ENCODE peak calls at places on chromosome 17, in eight cellular contexts. One of them, this sample, is unnamed.
A peak's percentile ranks its signal among the peaks of the same experiment; 100 is the strongest.

GRCh38 chr17:29190039-29190438 is 9.8 kb upstream of the MYO18A start:
- DNase-seq in H1: no peak
- DNase-seq in A549: no peak
- DNase-seq in right cardiac atrium: no peak
- DNase-seq in CD8-positive, alpha-beta T cell: no peak
- DNase-seq in pancreas: no peak
- DNase-seq in fibroblast of lung: no peak
- DNase-seq in heart right ventricle: no peak
- DNase-seq in this sample: no peak

GRCh38 chr17:17849863-17850373 is 13.1 kb upstream of the SREBF1 start:
- DNase-seq in H1: no peak
- DNase-seq in A549: peak; percentile 44
- DNase-seq in right cardiac atrium: peak; percentile 56
- DNase-seq in CD8-positive, alpha-beta T cell: peak; percentile 58
- DNase-seq in pancreas: no peak
- DNase-seq in fibroblast of lung: peak; percentile 47
- DNase-seq in heart right ventricle: peak; percentile 64
- DNase-seq in this sample: peak; percentile 73

GRCh38 chr17:1156864-1157263 is 22.9 kb downstream of the ABR start:
- DNase-seq in H1: no peak
- DNase-seq in A549: no peak
- DNase-seq in right cardiac atrium: no peak
- DNase-seq in CD8-positive, alpha-beta T cell: no peak
- DNase-seq in pancreas: no peak
- DNase-seq in fibroblast of lung: peak; percentile 96
- DNase-seq in heart right ventricle: no peak
- DNase-seq in this sample: no peak

GRCh38 chr17:49548051-49548505 is 27.6 kb upstream of the NXPH3 start:
- DNase-seq in H1: no peak
- DNase-seq in A549: no peak
- DNase-seq in right cardiac atrium: peak; percentile 55
- DNase-seq in CD8-positive, alpha-beta T cell: no peak
- DNase-seq in pancreas: no peak
- DNase-seq in fibroblast of lung: no peak
- DNase-seq in heart right ventricle: no peak
- DNase-seq in this sample: no peak

GRCh38 chr17:33725675-33726271 is 432.7 kb upstream of the ASIC2 start:
- DNase-seq in H1: peak; percentile 36
- DNase-seq in A549: peak; percentile 43
- DNase-seq in right cardiac atrium: peak; percentile 23
- DNase-seq in CD8-positive, alpha-beta T cell: no peak
- DNase-seq in pancreas: peak; percentile 51
- DNase-seq in fibroblast of lung: peak; percentile 1
- DNase-seq in heart right ventricle: peak; percentile 10
- DNase-seq in this sample: peak; percentile 16

GRCh38 chr17:34012709-34013375 is 242.2 kb upstream of the CCL2 start:
- DNase-seq in H1: no peak
- DNase-seq in A549: no peak
- DNase-seq in right cardiac atrium: no peak
- DNase-seq in CD8-positive, alpha-beta T cell: no peak
- DNase-seq in pancreas: no peak
- DNase-seq in fibroblast of lung: no peak
- DNase-seq in heart right ventricle: no peak
- DNase-seq in this sample: no peak

GRCh38 chr17:75652934-75653549 is 13.9 kb downstream of the RECQL5 start:
- DNase-seq in H1: no peak
- DNase-seq in A549: peak; percentile 58
- DNase-seq in right cardiac atrium: no peak
- DNase-seq in CD8-positive, alpha-beta T cell: peak; percentile 9
- DNase-seq in pancreas: no peak
- DNase-seq in fibroblast of lung: peak; percentile 23
- DNase-seq in heart right ventricle: no peak
- DNase-seq in this sample: no peak

GRCh38 chr17:76277300-76278267 is 12.4 kb downstream of the UBALD2 start:
- DNase-seq in H1: no peak
- DNase-seq in A549: no peak
- DNase-seq in right cardiac atrium: no peak
- DNase-seq in CD8-positive, alpha-beta T cell: no peak
- DNase-seq in pancreas: peak; percentile 72
- DNase-seq in fibroblast of lung: no peak
- DNase-seq in heart right ventricle: no peak
- DNase-seq in this sample: no peak

GRCh38 chr17:350706-351435 is 1.7 kb downstream of the RPH3AL start:
- DNase-seq in H1: no peak
- DNase-seq in A549: peak; percentile 96
- DNase-seq in right cardiac atrium: peak; percentile 85
- DNase-seq in CD8-positive, alpha-beta T cell: no peak
- DNase-seq in pancreas: no peak
- DNase-seq in fibroblast of lung: peak; percentile 44
- DNase-seq in heart right ventricle: peak; percentile 92
- DNase-seq in this sample: peak; percentile 92

GRCh38 chr17:45791041-45791582 is 7.0 kb downstream of the CRHR1 start:
- DNase-seq in H1: no peak
- DNase-seq in A549: no peak
- DNase-seq in right cardiac atrium: no peak
- DNase-seq in CD8-positive, alpha-beta T cell: no peak
- DNase-seq in pancreas: no peak
- DNase-seq in fibroblast of lung: no peak
- DNase-seq in heart right ventricle: no peak
- DNase-seq in this sample: no peak

GRCh38 chr17:43006639-43007551 is at the start of gene IFI35:
- DNase-seq in H1: no peak
- DNase-seq in A549: peak; percentile 85
- DNase-seq in right cardiac atrium: peak; percentile 88
- DNase-seq in CD8-positive, alpha-beta T cell: peak; percentile 83
- DNase-seq in pancreas: peak; percentile 92
- DNase-seq in fibroblast of lung: peak; percentile 83
- DNase-seq in heart right ventricle: peak; percentile 89
- DNase-seq in this sample: peak; percentile 83

GRCh38 chr17:882827-883585 is 96.6 kb downstream of the NXN start:
- DNase-seq in H1: no peak
- DNase-seq in A549: no peak
- DNase-seq in right cardiac atrium: peak; percentile 76
- DNase-seq in CD8-positive, alpha-beta T cell: no peak
- DNase-seq in pancreas: no peak
- DNase-seq in fibroblast of lung: peak; percentile 37
- DNase-seq in heart right ventricle: peak; percentile 88
- DNase-seq in this sample: peak; percentile 86

GRCh38 chr17:3963214-3964201 is 729 bp downstream of the ATP2A3 start:
- DNase-seq in H1: no peak
- DNase-seq in A549: no peak
- DNase-seq in right cardiac atrium: no peak
- DNase-seq in CD8-positive, alpha-beta T cell: peak; percentile 63
- DNase-seq in pancreas: peak; percentile 83
- DNase-seq in fibroblast of lung: no peak
- DNase-seq in heart right ventricle: no peak
- DNase-seq in this sample: no peak

GRCh38 chr17:17837966-17838962 is 1.5 kb upstream of the SREBF1 start:
- DNase-seq in H1: no peak
- DNase-seq in A549: peak; percentile 85
- DNase-seq in right cardiac atrium: peak; percentile 73
- DNase-seq in CD8-positive, alpha-beta T cell: no peak
- DNase-seq in pancreas: peak; percentile 33
- DNase-seq in fibroblast of lung: peak; percentile 49
- DNase-seq in heart right ventricle: peak; percentile 89
- DNase-seq in this sample: peak; percentile 65

GRCh38 chr17:45051060-45051719 is at the start of gene DCAKD:
- DNase-seq in H1: peak; percentile 79
- DNase-seq in A549: peak; percentile 97
- DNase-seq in right cardiac atrium: peak; percentile 95
- DNase-seq in CD8-positive, alpha-beta T cell: peak; percentile 81
- DNase-seq in pancreas: peak; percentile 97
- DNase-seq in fibroblast of lung: peak; percentile 97
- DNase-seq in heart right ventricle: peak; percentile 91
- DNase-seq in this sample: peak; percentile 96

GRCh38 chr17:7809086-7809790 is 24.8 kb upstream of the KDM6B start:
- DNase-seq in H1: no peak
- DNase-seq in A549: no peak
- DNase-seq in right cardiac atrium: no peak
- DNase-seq in CD8-positive, alpha-beta T cell: no peak
- DNase-seq in pancreas: no peak
- DNase-seq in fibroblast of lung: no peak
- DNase-seq in heart right ventricle: no peak
- DNase-seq in this sample: no peak

GRCh38 chr17:7803981-7804380 is 30.0 kb upstream of the KDM6B start:
- DNase-seq in H1: no peak
- DNase-seq in A549: no peak
- DNase-seq in right cardiac atrium: no peak
- DNase-seq in CD8-positive, alpha-beta T cell: no peak
- DNase-seq in pancreas: no peak
- DNase-seq in fibroblast of lung: no peak
- DNase-seq in heart right ventricle: no peak
- DNase-seq in this sample: no peak

GRCh38 chr17:82696916-82697807 is 1.3 kb downstream of the RAB40B start:
- DNase-seq in H1: no peak
- DNase-seq in A549: no peak
- DNase-seq in right cardiac atrium: no peak
- DNase-seq in CD8-positive, alpha-beta T cell: no peak
- DNase-seq in pancreas: peak; percentile 74
- DNase-seq in fibroblast of lung: no peak
- DNase-seq in heart right ventricle: no peak
- DNase-seq in this sample: no peak

GRCh38 chr17:38608648-38609047 is 2.9 kb upstream of the SRCIN1 start:
- DNase-seq in H1: no peak
- DNase-seq in A549: no peak
- DNase-seq in right cardiac atrium: no peak
- DNase-seq in CD8-positive, alpha-beta T cell: no peak
- DNase-seq in pancreas: peak; percentile 88
- DNase-seq in fibroblast of lung: no peak
- DNase-seq in heart right ventricle: no peak
- DNase-seq in this sample: peak; percentile 18

GRCh38 chr17:38509008-38509771 is 80.9 kb downstream of the ARHGAP23 start:
- DNase-seq in H1: peak; percentile 93
- DNase-seq in A549: peak; percentile 86
- DNase-seq in right cardiac atrium: peak; percentile 85
- DNase-seq in CD8-positive, alpha-beta T cell: peak; percentile 54
- DNase-seq in pancreas: peak; percentile 87
- DNase-seq in fibroblast of lung: peak; percentile 88
- DNase-seq in heart right ventricle: peak; percentile 72
- DNase-seq in this sample: peak; percentile 78

GRCh38 chr17:64063766-64064224 is 43.4 kb upstream of the ICAM2 start:
- DNase-seq in H1: peak; percentile 43
- DNase-seq in A549: peak; percentile 68
- DNase-seq in right cardiac atrium: peak; percentile 64
- DNase-seq in CD8-positive, alpha-beta T cell: peak; percentile 25
- DNase-seq in pancreas: peak; percentile 87
- DNase-seq in fibroblast of lung: peak; percentile 24
- DNase-seq in heart right ventricle: peak; percentile 43
- DNase-seq in this sample: peak; percentile 70

DNA sequence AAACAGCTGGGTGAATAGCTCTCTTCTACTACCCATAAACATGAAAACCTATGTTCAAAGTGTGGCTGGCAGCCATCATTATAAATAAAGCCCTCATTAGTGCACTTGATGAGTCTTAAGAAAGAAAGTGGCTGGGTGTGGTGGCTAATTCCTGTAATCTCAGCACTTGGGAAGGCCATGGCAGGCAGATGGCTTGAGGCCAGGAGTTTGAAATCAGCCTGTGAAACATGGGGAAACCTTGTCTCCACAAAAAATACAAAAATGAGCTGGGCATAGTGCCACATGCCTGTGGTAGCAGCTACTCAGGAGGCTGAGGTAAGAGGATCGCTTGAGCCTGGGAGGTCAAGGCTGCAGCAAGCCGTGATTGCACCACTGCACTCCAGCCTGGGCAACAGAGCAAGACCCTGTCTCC is 28.3 kb upstream of the APPBP2 start:
- DNase-seq in H1: no peak
- DNase-seq in A549: no peak
- DNase-seq in right cardiac atrium: peak; percentile 26
- DNase-seq in CD8-positive, alpha-beta T cell: no peak
- DNase-seq in pancreas: no peak
- DNase-seq in fibroblast of lung: peak; percentile 90
- DNase-seq in heart right ventricle: no peak
- DNase-seq in this sample: no peak
- H3K9me3 ChIP-seq in H1: peaks cover 19% of the 10 kb centered on the region
- H3K9me3 ChIP-seq in A549: peaks cover 19% of the 10 kb centered on the region
- H3K9me3 ChIP-seq in right cardiac atrium: no peaks in the 10 kb centered on the region
- H3K9me3 ChIP-seq in CD8-positive, alpha-beta T cell: peaks cover 4% of the 10 kb centered on the region
- H3K9me3 ChIP-seq in pancreas: no peaks in the 10 kb centered on the region
- H3K9me3 ChIP-seq in fibroblast of lung: no peaks in the 10 kb centered on the region
- H3K9me3 ChIP-seq in heart right ventricle: peaks cover 10% of the 10 kb centered on the region
- H3K9me3 ChIP-seq in this sample: no peaks in the 10 kb centered on the region

GRCh38 chr17:58148609-58149008 is 425 bp downstream of the OR4D1 start:
- DNase-seq in H1: no peak
- DNase-seq in A549: no peak
- DNase-seq in right cardiac atrium: no peak
- DNase-seq in CD8-positive, alpha-beta T cell: no peak
- DNase-seq in pancreas: no peak
- DNase-seq in fibroblast of lung: no peak
- DNase-seq in heart right ventricle: no peak
- DNase-seq in this sample: no peak
- H3K9me3 ChIP-seq in H1: peaks cover 8% of the 10 kb centered on the region
- H3K9me3 ChIP-seq in A549: peaks cover 31% of the 10 kb centered on the region
- H3K9me3 ChIP-seq in right cardiac atrium: no peaks in the 10 kb centered on the region
- H3K9me3 ChIP-seq in CD8-positive, alpha-beta T cell: peaks cover 11% of the 10 kb centered on the region
- H3K9me3 ChIP-seq in pancreas: no peaks in the 10 kb centered on the region
- H3K9me3 ChIP-seq in fibroblast of lung: no peaks in the 10 kb centered on the region
- H3K9me3 ChIP-seq in heart right ventricle: peaks cover 37% of the 10 kb centered on the region
- H3K9me3 ChIP-seq in this sample: peaks cover 19% of the 10 kb centered on the region

GRCh38 chr17:5181509-5182305 is 10.0 kb downstream of the ZNF594 start:
- DNase-seq in H1: no peak
- DNase-seq in A549: no peak
- DNase-seq in right cardiac atrium: no peak
- DNase-seq in CD8-positive, alpha-beta T cell: no peak
- DNase-seq in pancreas: no peak
- DNase-seq in fibroblast of lung: no peak
- DNase-seq in heart right ventricle: no peak
- DNase-seq in this sample: no peak
- H3K9me3 ChIP-seq in H1: peaks cover 90% of the 10 kb centered on the region
- H3K9me3 ChIP-seq in A549: peaks cover 100% of the 10 kb centered on the region
- H3K9me3 ChIP-seq in right cardiac atrium: peaks cover 27% of the 10 kb centered on the region
- H3K9me3 ChIP-seq in CD8-positive, alpha-beta T cell: peaks cover 41% of the 10 kb centered on the region
- H3K9me3 ChIP-seq in pancreas: no peaks in the 10 kb centered on the region
- H3K9me3 ChIP-seq in fibroblast of lung: peaks cover 6% of the 10 kb centered on the region
- H3K9me3 ChIP-seq in heart right ventricle: peaks cover 100% of the 10 kb centered on the region
- H3K9me3 ChIP-seq in this sample: peaks cover 100% of the 10 kb centered on the region

GRCh38 chr17:54950116-54950515 is 18.3 kb downstream of the COX11 start:
- DNase-seq in H1: no peak
- DNase-seq in A549: no peak
- DNase-seq in right cardiac atrium: no peak
- DNase-seq in CD8-positive, alpha-beta T cell: no peak
- DNase-seq in pancreas: no peak
- DNase-seq in fibroblast of lung: no peak
- DNase-seq in heart right ventricle: no peak
- DNase-seq in this sample: no peak

GRCh38 chr17:54947396-54947795 is 21.1 kb downstream of the COX11 start:
- DNase-seq in H1: no peak
- DNase-seq in A549: no peak
- DNase-seq in right cardiac atrium: no peak
- DNase-seq in CD8-positive, alpha-beta T cell: no peak
- DNase-seq in pancreas: no peak
- DNase-seq in fibroblast of lung: no peak
- DNase-seq in heart right ventricle: no peak
- DNase-seq in this sample: no peak

GRCh38 chr17:54948380-54948779 is 20.1 kb downstream of the COX11 start:
- DNase-seq in H1: no peak
- DNase-seq in A549: peak; percentile 36
- DNase-seq in right cardiac atrium: no peak
- DNase-seq in CD8-positive, alpha-beta T cell: no peak
- DNase-seq in pancreas: no peak
- DNase-seq in fibroblast of lung: peak; percentile 99
- DNase-seq in heart right ventricle: no peak
- DNase-seq in this sample: no peak

GRCh38 chr17:54956802-54957201 is 11.7 kb downstream of the COX11 start:
- DNase-seq in H1: no peak
- DNase-seq in A549: no peak
- DNase-seq in right cardiac atrium: no peak
- DNase-seq in CD8-positive, alpha-beta T cell: no peak
- DNase-seq in pancreas: no peak
- DNase-seq in fibroblast of lung: no peak
- DNase-seq in heart right ventricle: no peak
- DNase-seq in this sample: no peak

GRCh38 chr17:54951286-54951685 is 17.2 kb downstream of the COX11 start:
- DNase-seq in H1: no peak
- DNase-seq in A549: no peak
- DNase-seq in right cardiac atrium: no peak
- DNase-seq in CD8-positive, alpha-beta T cell: no peak
- DNase-seq in pancreas: no peak
- DNase-seq in fibroblast of lung: no peak
- DNase-seq in heart right ventricle: no peak
- DNase-seq in this sample: no peak
- H3K9me3 ChIP-seq in H1: no peaks in the 10 kb centered on the region
- H3K9me3 ChIP-seq in A549: no peaks in the 10 kb centered on the region
- H3K9me3 ChIP-seq in right cardiac atrium: no peaks in the 10 kb centered on the region
- H3K9me3 ChIP-seq in CD8-positive, alpha-beta T cell: no peaks in the 10 kb centered on the region
- H3K9me3 ChIP-seq in pancreas: no peaks in the 10 kb centered on the region
- H3K9me3 ChIP-seq in fibroblast of lung: no peaks in the 10 kb centered on the region
- H3K9me3 ChIP-seq in heart right ventricle: no peaks in the 10 kb centered on the region
- H3K9me3 ChIP-seq in this sample: no peaks in the 10 kb centered on the region

This sample was measured in psoas muscle.